ENCODE peak calls at places on chromosomes 2 and 18, in five cellular contexts. One of them, this sample, is unnamed.

GRCh38 chr2:182962641-182963040 is 75.6 kb downstream of the NCKAP1 start:
- DNase-seq in GM12878: no peak
- DNase-seq in stimulated activated CD8-positive, alpha-beta memory T cell treated with anti-CD3 and anti-CD28 coated beads, Interleukin-15, amount 100 ng/mL, for 24 hours: no peak
- DNase-seq in ovary: no peak
- DNase-seq in astrocyte: no peak
- DNase-seq in this sample: no peak

GRCh38 chr18:495017-495416 is 5.5 kb downstream of the COLEC12 start:
- DNase-seq in GM12878: no peak
- DNase-seq in stimulated activated CD8-positive, alpha-beta memory T cell treated with anti-CD3 and anti-CD28 coated beads, Interleukin-15, amount 100 ng/mL, for 24 hours: no peak
- DNase-seq in ovary: no peak
- DNase-seq in astrocyte: no peak
- DNase-seq in this sample: peak; percentile 56

GRCh38 chr18:77131100-77131651 is 1.4 kb downstream of the MBP start:
- DNase-seq in GM12878: no peak
- DNase-seq in stimulated activated CD8-positive, alpha-beta memory T cell treated with anti-CD3 and anti-CD28 coated beads, Interleukin-15, amount 100 ng/mL, for 24 hours: no peak
- DNase-seq in ovary: no peak
- DNase-seq in astrocyte: no peak
- DNase-seq in this sample: peak; percentile 26

GRCh38 chr18:1751249-1751648 is 820.1 kb downstream of the METTL4 start:
- DNase-seq in GM12878: no peak
- DNase-seq in stimulated activated CD8-positive, alpha-beta memory T cell treated with anti-CD3 and anti-CD28 coated beads, Interleukin-15, amount 100 ng/mL, for 24 hours: no peak
- DNase-seq in ovary: no peak
- DNase-seq in astrocyte: no peak
- DNase-seq in this sample: no peak

GRCh38 chr2:220227272-220227920 is 600.0 kb downstream of the SLC4A3 start:
- DNase-seq in GM12878: no peak
- DNase-seq in stimulated activated CD8-positive, alpha-beta memory T cell treated with anti-CD3 and anti-CD28 coated beads, Interleukin-15, amount 100 ng/mL, for 24 hours: no peak
- DNase-seq in ovary: no peak
- DNase-seq in astrocyte: peak; percentile 82
- DNase-seq in this sample: peak; percentile 86

GRCh38 chr18:76518543-76519155 is 23.6 kb upstream of the ZNF516 start:
- DNase-seq in GM12878: no peak
- DNase-seq in stimulated activated CD8-positive, alpha-beta memory T cell treated with anti-CD3 and anti-CD28 coated beads, Interleukin-15, amount 100 ng/mL, for 24 hours: no peak
- DNase-seq in ovary: peak; percentile 74
- DNase-seq in astrocyte: no peak
- DNase-seq in this sample: peak; percentile 55

GRCh38 chr2:137467246-137467862 is 496.9 kb upstream of the HNMT start:
- DNase-seq in GM12878: peak; percentile 1
- DNase-seq in stimulated activated CD8-positive, alpha-beta memory T cell treated with anti-CD3 and anti-CD28 coated beads, Interleukin-15, amount 100 ng/mL, for 24 hours: no peak
- DNase-seq in ovary: no peak
- DNase-seq in astrocyte: peak; percentile 1
- DNase-seq in this sample: peak; percentile 7

GRCh38 chr2:110678457-110679336 is 834 bp upstream of the BUB1 start:
- DNase-seq in GM12878: no peak
- DNase-seq in stimulated activated CD8-positive, alpha-beta memory T cell treated with anti-CD3 and anti-CD28 coated beads, Interleukin-15, amount 100 ng/mL, for 24 hours: no peak
- DNase-seq in ovary: peak; percentile 38
- DNase-seq in astrocyte: peak; percentile 13
- DNase-seq in this sample: peak; percentile 27

GRCh38 chr2:218074031-218074430 is 5.0 kb downstream of the RUFY4 start:
- DNase-seq in GM12878: no peak
- DNase-seq in stimulated activated CD8-positive, alpha-beta memory T cell treated with anti-CD3 and anti-CD28 coated beads, Interleukin-15, amount 100 ng/mL, for 24 hours: no peak
- DNase-seq in ovary: no peak
- DNase-seq in astrocyte: no peak
- DNase-seq in this sample: peak; percentile 5

GRCh38 chr2:218334531-218334930 is 22.1 kb upstream of the CATIP start:
- DNase-seq in GM12878: no peak
- DNase-seq in stimulated activated CD8-positive, alpha-beta memory T cell treated with anti-CD3 and anti-CD28 coated beads, Interleukin-15, amount 100 ng/mL, for 24 hours: no peak
- DNase-seq in ovary: no peak
- DNase-seq in astrocyte: no peak
- DNase-seq in this sample: no peak

GRCh38 chr2:239361311-239361642 is 39.5 kb downstream of the HDAC4 start:
- DNase-seq in GM12878: no peak
- DNase-seq in stimulated activated CD8-positive, alpha-beta memory T cell treated with anti-CD3 and anti-CD28 coated beads, Interleukin-15, amount 100 ng/mL, for 24 hours: no peak
- DNase-seq in ovary: no peak
- DNase-seq in astrocyte: no peak
- DNase-seq in this sample: no peak

GRCh38 chr18:47777626-47778025 is 152.8 kb downstream of the SMAD2 start:
- DNase-seq in GM12878: no peak
- DNase-seq in stimulated activated CD8-positive, alpha-beta memory T cell treated with anti-CD3 and anti-CD28 coated beads, Interleukin-15, amount 100 ng/mL, for 24 hours: no peak
- DNase-seq in ovary: no peak
- DNase-seq in astrocyte: no peak
- DNase-seq in this sample: no peak

This sample was measured in fibroblast of lung.